ENCODE peak calls at places on chromosomes 3 and 15, in ten cellular contexts. C is neuronal stem cell, X is endothelial cell, W is AG09309, A is activated gamma-delta T cell treated with Interleukin-2 at 50 U/mL for 16 hours, G is SJSA1, L is NCI-H748 treated with DMSO at 0.1 percent for 48 hours, D is GM04504, Y is left lobe of liver, F is upper lobe of right lung. P is an unnamed sample.

GRCh38 chr15:34606545-34606944 is 23.1 kb upstream of the GOLGA8B start:
- DNase-seq in C (no peak), X (no peak), W (no peak), A (no peak), G (no peak), L (no peak), D (no peak), Y (no peak), F (no peak), P (no peak)

GRCh38 chr15:80556694-80557367 is 138.3 kb upstream of the ABHD17C start:
- DNase-seq in C (no peak), X (no peak), W (no peak), A (no peak), G (no peak), L (no peak), D (no peak), Y (no peak), F (no peak), P (no peak)

GRCh38 chr3:185677146-185677829 is 91.2 kb downstream of the SENP2 start:
- DNase-seq in C (peak), X (peak), W (peak), A (no peak), G (peak), L (no peak), D (peak), Y (no peak), F (no peak), P (peak)

GRCh38 chr15:56835598-56836275 is 82.7 kb upstream of the TCF12 start:
- DNase-seq in C (no peak), X (no peak), W (peak), A (no peak), G (no peak), L (no peak), D (no peak), Y (no peak), F (no peak), P (no peak)

GRCh38 chr3:154285221-154285620 is 39.1 kb downstream of the DHX36 start:
- DNase-seq in C (no peak), X (no peak), W (no peak), A (no peak), G (no peak), L (no peak), D (no peak), Y (no peak), F (no peak), P (no peak)

GRCh38 chr3:4841783-4842440 is 137.3 kb upstream of the BHLHE40 start:
- DNase-seq in C (no peak), X (no peak), W (no peak), A (no peak), G (peak), L (no peak), D (no peak), Y (no peak), F (no peak), P (no peak)

GRCh38 chr3:111070772-111071256 is 802 bp upstream of the NECTIN3 start:
- DNase-seq in C (no peak), X (no peak), W (no peak), A (no peak), G (peak), L (no peak), D (no peak), Y (no peak), F (no peak), P (no peak)

GRCh38 chr3:110710605-110711004 is 361.0 kb upstream of the NECTIN3 start:
- DNase-seq in C (no peak), X (no peak), W (no peak), A (no peak), G (no peak), L (peak), D (no peak), Y (peak), F (no peak), P (no peak)

GRCh38 chr15:92014461-92015030 is 161.0 kb downstream of the SLCO3A1 start:
- DNase-seq in C (no peak), X (no peak), W (no peak), A (no peak), G (no peak), L (no peak), D (no peak), Y (no peak), F (no peak), P (no peak)

GRCh38 chr3:62068337-62068736 is 305.0 kb downstream of the FEZF2 start:
- DNase-seq in C (no peak), X (no peak), W (no peak), A (no peak), G (no peak), L (no peak), D (no peak), Y (no peak), F (no peak), P (no peak)

GRCh38 chr3:159763466-159764210 is 225.0 kb upstream of the IL12A start:
- DNase-seq in C (peak), X (peak), W (peak), A (no peak), G (peak), L (peak), D (peak), Y (peak), F (peak), P (peak)

GRCh38 chr3:123584284-123584987 is 417 bp downstream of the HACD2 start:
- DNase-seq in C (no peak), X (peak), W (no peak), A (no peak), G (no peak), L (no peak), D (no peak), Y (peak), F (no peak), P (no peak)

GRCh38 chr3:185540705-185541104 is 11.7 kb downstream of the LIPH start:
- DNase-seq in C (no peak), X (no peak), W (no peak), A (no peak), G (no peak), L (no peak), D (no peak), Y (no peak), F (no peak), P (no peak)

GRCh38 chr15:79541176-79541575 is 109.0 kb downstream of the MINAR1 start:
- DNase-seq in C (no peak), X (no peak), W (no peak), A (no peak), G (no peak), L (no peak), D (no peak), Y (no peak), F (no peak), P (no peak)

GRCh38 chr15:64507293-64507802 is 47.0 kb downstream of the ZNF609 start:
- DNase-seq in C (no peak), X (peak), W (peak), A (peak), G (no peak), L (no peak), D (no peak), Y (no peak), F (peak), P (no peak)

GRCh38 chr3:109161487-109162108 is 25.1 kb downstream of the C3orf85 start:
- DNase-seq in C (no peak), X (no peak), W (no peak), A (no peak), G (no peak), L (no peak), D (no peak), Y (no peak), F (no peak), P (no peak)

GRCh38 chr3:50573566-50574279 is 4.4 kb downstream of the HEMK1 start:
- DNase-seq in C (no peak), X (no peak), W (no peak), A (peak), G (no peak), L (no peak), D (no peak), Y (no peak), F (peak), P (no peak)

GRCh38 chr3:74129056-74129455 is 485.4 kb downstream of the CNTN3 start:
- DNase-seq in C (no peak), X (no peak), W (no peak), A (no peak), G (no peak), L (no peak), D (no peak), Y (no peak), F (no peak), P (no peak)

GRCh38 chr15:80268101-80268500 is 16.1 kb upstream of the CTXND1 start:
- DNase-seq in C (no peak), X (no peak), W (no peak), A (no peak), G (no peak), L (no peak), D (no peak), Y (no peak), F (no peak), P (no peak)

GRCh38 chr3:72756900-72757299 is 91.3 kb downstream of the SHQ1 start:
- DNase-seq in C (no peak), X (no peak), W (no peak), A (peak), G (no peak), L (no peak), D (no peak), Y (no peak), F (no peak), P (no peak)

GRCh38 chr3:126261037-126261436 is 80.7 kb upstream of the ALDH1L1 start:
- DNase-seq in C (no peak), X (no peak), W (peak), A (no peak), G (peak), L (no peak), D (peak), Y (peak), F (peak), P (no peak)

GRCh38 chr15:58357529-58358476 is 74.0 kb upstream of the LIPC start:
- DNase-seq in C (no peak), X (no peak), W (no peak), A (no peak), G (no peak), L (no peak), D (no peak), Y (no peak), F (no peak), P (no peak)

GRCh38 chr3:99925584-99925983 is 107.9 kb downstream of the CMSS1 start:
- DNase-seq in C (no peak), X (no peak), W (no peak), A (no peak), G (no peak), L (no peak), D (peak), Y (no peak), F (peak), P (no peak)

GRCh38 chr3:123511084-123511483 is 62.2 kb upstream of the ADCY5 start:
- DNase-seq in C (no peak), X (no peak), W (no peak), A (no peak), G (no peak), L (no peak), D (no peak), Y (no peak), F (no peak), P (no peak)

GRCh38 chr3:133451309-133451708 is 51.5 kb downstream of the BFSP2 start:
- DNase-seq in C (no peak), X (no peak), W (no peak), A (no peak), G (no peak), L (no peak), D (no peak), Y (no peak), F (no peak), P (no peak)

GRCh38 chr15:29268706-29269484 is 727 bp downstream of the NSMCE3 start:
- DNase-seq in C (peak), X (peak), W (no peak), A (peak), G (peak), L (no peak), D (no peak), Y (no peak), F (peak), P (no peak)

GRCh38 chr3:20105513-20106280 is 65.5 kb downstream of the KAT2B start:
- DNase-seq in C (no peak), X (no peak), W (no peak), A (no peak), G (no peak), L (no peak), D (peak), Y (no peak), F (no peak), P (no peak)

GRCh38 chr3:3998140-3998977 is 199.1 kb downstream of the LRRN1 start:
- DNase-seq in C (no peak), X (peak), W (no peak), A (peak), G (peak), L (peak), D (no peak), Y (no peak), F (no peak), P (peak)

GRCh38 chr15:33207646-33208045 is 13.1 kb upstream of the FMN1 start:
- DNase-seq in C (no peak), X (no peak), W (no peak), A (no peak), G (no peak), L (no peak), D (no peak), Y (no peak), F (no peak), P (no peak)

GRCh38 chr3:52084954-52085730 is 28.8 kb upstream of the DUSP7 start:
- DNase-seq in C (no peak), X (peak), W (no peak), A (no peak), G (no peak), L (no peak), D (no peak), Y (no peak), F (no peak), P (no peak)